ENCODE peak calls at places on chromosomes 1 and 21, in ten cellular contexts. H is GM23338, W is IMR-90, P is Peyer's patch, E is OCI-LY7, F is heart right ventricle, B is mammary epithelial cell, N is heart left ventricle, D is body of pancreas, L is neural progenitor cell. Y is an unnamed sample.

GRCh38 chr21:38712076-38712475 is 93.7 kb upstream of the ETS2 start:
- DNase-seq in H (peak; percentile 77), W (peak; percentile 27), P (no peak), E (peak; percentile 22), F (peak; percentile 19), B (peak; percentile 44), N (peak; percentile 40), D (peak; percentile 4), L (peak; percentile 64), Y (no peak)

GRCh38 chr1:246748867-246749266 is 24.7 kb downstream of the SCCPDH start:
- DNase-seq in H (no peak), W (no peak), P (no peak), E (no peak), F (no peak), B (peak; percentile 39), N (no peak), D (no peak), L (no peak), Y (no peak)

GRCh38 chr1:119516680-119517079 is 9.7 kb downstream of the HSD3B1 start:
- DNase-seq in H (peak; percentile 75), W (no peak), P (no peak), E (no peak), F (no peak), B (no peak), N (no peak), D (no peak), L (no peak), Y (no peak)

GRCh38 chr1:160032165-160032827 is 506 bp upstream of the PIGM start:
- DNase-seq in H (no peak), W (no peak), P (no peak), E (peak; percentile 11), F (no peak), B (peak; percentile 34), N (no peak), D (no peak), L (peak; percentile 36), Y (no peak)

GRCh38 chr1:186188736-186189135 is 186.3 kb downstream of the TPR start:
- DNase-seq in H (no peak), W (peak; percentile 47), P (no peak), E (no peak), F (no peak), B (no peak), N (no peak), D (no peak), L (no peak), Y (no peak)

GRCh38 chr1:193085263-193085662 is 20.0 kb downstream of the GLRX2 start:
- DNase-seq in H (no peak), W (no peak), P (no peak), E (no peak), F (no peak), B (no peak), N (no peak), D (no peak), L (no peak), Y (no peak)

GRCh38 chr21:45469273-45470086 is 64.5 kb downstream of the COL18A1 start:
- DNase-seq in H (no peak), W (no peak), P (no peak), E (no peak), F (no peak), B (no peak), N (peak; percentile 35), D (peak; percentile 33), L (peak; percentile 83), Y (no peak)

GRCh38 chr1:47969478-47969877 is 27.7 kb downstream of the TRABD2B start:
- DNase-seq in H (no peak), W (no peak), P (no peak), E (no peak), F (no peak), B (no peak), N (no peak), D (no peak), L (no peak), Y (no peak)

GRCh38 chr21:43921979-43922945 is 57.2 kb downstream of the AGPAT3 start:
- DNase-seq in H (no peak), W (peak; percentile 26), P (no peak), E (no peak), F (no peak), B (no peak), N (no peak), D (no peak), L (no peak), Y (no peak)

GRCh38 chr1:146012703-146013565 is 8.6 kb downstream of the HJV start:
- DNase-seq in H (peak; percentile 78), W (peak; percentile 86), P (peak; percentile 80), E (peak; percentile 76), F (peak; percentile 60), B (peak; percentile 65), N (no peak), D (peak; percentile 76), L (peak; percentile 66), Y (no peak)

GRCh38 chr21:42641311-42642218 is 11.9 kb upstream of the PDE9A start:
- DNase-seq in H (peak; percentile 51), W (no peak), P (no peak), E (no peak), F (no peak), B (no peak), N (no peak), D (no peak), L (no peak), Y (no peak)

GRCh38 chr1:236066828-236067386 is 2.0 kb upstream of the NID1 start:
- DNase-seq in H (peak; percentile 25), W (no peak), P (peak; percentile 79), E (no peak), F (peak; percentile 73), B (no peak), N (peak; percentile 86), D (peak; percentile 52), L (no peak), Y (peak; percentile 49)

GRCh38 chr1:237227507-237227906 is 185.5 kb downstream of the RYR2 start:
- DNase-seq in H (no peak), W (no peak), P (no peak), E (no peak), F (no peak), B (no peak), N (no peak), D (no peak), L (no peak), Y (no peak)

GRCh38 chr1:200905411-200906052 is 10.8 kb downstream of the INAVA start:
- DNase-seq in H (no peak), W (no peak), P (peak; percentile 47), E (no peak), F (no peak), B (peak; percentile 89), N (no peak), D (no peak), L (no peak), Y (no peak)

GRCh38 chr1:62688687-62689085 is 500 bp upstream of the DOCK7 start:
- DNase-seq in H (peak; percentile 44), W (peak; percentile 31), P (no peak), E (no peak), F (no peak), B (no peak), N (no peak), D (no peak), L (no peak), Y (no peak)
- TF ChIP-seq CTCF in H (no peak), W (no peak), P (no peak), E (no peak), F (no peak), B (no peak), N (no peak), D (no peak), L (no peak), Y (no peak)

GRCh38 chr1:25033828-25034451 is 103.9 kb upstream of the RUNX3 start:
- DNase-seq in H (no peak), W (no peak), P (peak; percentile 83), E (no peak), F (peak; percentile 24), B (no peak), N (peak; percentile 52), D (peak; percentile 72), L (no peak), Y (peak; percentile 55)
- H3K4me3 ChIP-seq in H (no peak overlapping the region), W (no peak overlapping the region), P (no peak overlapping the region), E (no peak overlapping the region), F (no peak overlapping the region), B (no peak overlapping the region), N (no peak overlapping the region), D (no peak overlapping the region), L (no peak overlapping the region), Y (no peak overlapping the region)

DNA sequence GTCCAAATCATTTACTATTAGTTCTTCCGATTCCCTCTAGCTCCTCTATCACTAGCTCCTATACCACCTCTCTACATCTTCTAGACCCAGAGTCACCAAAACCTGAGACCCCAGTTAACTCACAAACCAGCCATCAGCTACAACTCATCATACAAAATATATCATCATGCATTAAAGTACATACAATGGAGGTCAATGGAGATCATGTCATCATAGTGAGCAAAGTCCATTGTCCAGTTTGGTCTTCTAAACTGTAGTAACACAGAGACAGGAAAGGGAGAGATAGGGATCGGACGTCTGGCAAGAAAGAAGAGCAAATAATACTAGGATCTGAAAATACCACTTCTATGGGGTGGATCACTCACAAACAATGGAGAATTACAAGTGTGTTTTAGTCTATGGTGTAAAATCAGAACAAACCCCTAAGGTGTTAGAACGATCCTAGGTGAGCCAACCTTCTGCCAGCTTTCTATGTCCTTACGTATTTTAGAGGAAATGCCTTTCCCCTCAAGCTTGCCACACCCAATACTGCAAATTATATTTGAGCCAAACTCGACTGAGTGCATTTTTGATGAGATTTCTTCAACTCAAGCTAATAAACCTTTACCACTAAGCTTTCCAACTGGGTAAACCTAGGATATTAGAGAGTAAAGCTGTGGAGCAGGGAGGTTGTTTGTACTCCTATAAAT is 3.9 kb downstream of the ADIPOR1 start:
- DNase-seq in H (no peak), W (no peak), P (no peak), E (no peak), F (no peak), B (no peak), N (no peak), D (no peak), L (no peak), Y (no peak)
- H3K4me1 ChIP-seq in H (peaks cover 5% of the 10 kb centered on the region), W (peaks cover 5% of the 10 kb centered on the region), P (peaks cover 6% of the 10 kb centered on the region), E (peaks cover 14% of the 10 kb centered on the region), F (peaks cover 67% of the 10 kb centered on the region), B (peaks cover 58% of the 10 kb centered on the region), N (peaks cover 58% of the 10 kb centered on the region), D (peaks cover 58% of the 10 kb centered on the region), L (peaks cover 6% of the 10 kb centered on the region), Y (peaks cover 9% of the 10 kb centered on the region)

GRCh38 chr1:90000934-90001676 is 6.2 kb downstream of the ZNF326 start:
- DNase-seq in H (peak; percentile 56), W (no peak), P (no peak), E (peak; percentile 36), F (no peak), B (no peak), N (no peak), D (no peak), L (no peak), Y (no peak)
- TF ChIP-seq CTCF in H (peak; percentile 52), W (no peak), P (peak; percentile 14), E (peak; percentile 71), F (no peak), B (peak; percentile 1), N (no peak), D (no peak), L (peak; percentile 33), Y (no peak)

Y was measured in lung.